ENCODE peak calls at places on chromosomes 3 and 15, in eight cellular contexts. B is GM20000, M is SW 1271, D is mesendoderm, R is hypothalamus, W is AG04450, K is GM12892, I is endothelial cell of umbilical vein. V is an unnamed sample.

GRCh38 chr3:114499986-114500385 is 206.2 kb downstream of the TIGIT start:
- DNase-seq in B (no peak), M (no peak), D (no peak), R (no peak), W (no peak), K (no peak), I (no peak), V (no peak)

GRCh38 chr3:41317718-41318117 is 118.4 kb downstream of the CTNNB1 start:
- DNase-seq in B (no peak), M (no peak), D (no peak), R (no peak), W (no peak), K (no peak), I (peak), V (no peak)

GRCh38 chr3:148681080-148681479 is 16.6 kb upstream of the AGTR1 start:
- DNase-seq in B (no peak), M (no peak), D (no peak), R (no peak), W (no peak), K (no peak), I (no peak), V (no peak)

GRCh38 chr3:130354430-130354829 is 9.0 kb downstream of the COL6A5 start:
- DNase-seq in B (no peak), M (no peak), D (peak), R (no peak), W (no peak), K (no peak), I (no peak), V (peak)

GRCh38 chr3:11642455-11643162 is 1.1 kb downstream of the VGLL4 start:
- DNase-seq in B (peak), M (peak), D (peak), R (peak), W (peak), K (peak), I (peak), V (peak)

GRCh38 chr3:161914703-161915102 is 418.1 kb downstream of the OTOL1 start:
- DNase-seq in B (no peak), M (no peak), D (peak), R (peak), W (peak), K (no peak), I (no peak), V (no peak)

GRCh38 chr3:46482632-46483311 is 15.0 kb upstream of the RTP3 start:
- DNase-seq in B (no peak), M (no peak), D (no peak), R (no peak), W (no peak), K (no peak), I (no peak), V (no peak)

GRCh38 chr15:52256930-52257733 is 38.5 kb downstream of the MYO5C start:
- DNase-seq in B (no peak), M (no peak), D (peak), R (no peak), W (no peak), K (no peak), I (no peak), V (no peak)

GRCh38 chr3:7517979-7518378 is 657.1 kb downstream of the GRM7 start:
- DNase-seq in B (no peak), M (no peak), D (no peak), R (no peak), W (no peak), K (no peak), I (no peak), V (no peak)

GRCh38 chr3:177810162-177810623 is 612.9 kb upstream of the TBL1XR1 start:
- DNase-seq in B (no peak), M (no peak), D (no peak), R (no peak), W (peak), K (no peak), I (peak), V (no peak)

GRCh38 chr15:101054991-101055390 is 135.8 kb downstream of the LRRK1 start:
- DNase-seq in B (no peak), M (no peak), D (no peak), R (no peak), W (no peak), K (no peak), I (no peak), V (no peak)

GRCh38 chr15:58454950-58455401 is 23.2 kb downstream of the LIPC start:
- DNase-seq in B (no peak), M (no peak), D (no peak), R (no peak), W (no peak), K (no peak), I (peak), V (no peak)

GRCh38 chr3:161042023-161042501 is 63.1 kb downstream of the B3GALNT1 start:
- DNase-seq in B (no peak), M (no peak), D (no peak), R (no peak), W (no peak), K (peak), I (peak), V (no peak)

GRCh38 chr15:96353931-96354730 is 23.6 kb downstream of the NR2F2 start:
- DNase-seq in B (no peak), M (no peak), D (peak), R (no peak), W (no peak), K (no peak), I (peak), V (no peak)

GRCh38 chr3:53261712-53262111 is 5.9 kb upstream of the TKT start:
- DNase-seq in B (no peak), M (no peak), D (no peak), R (no peak), W (no peak), K (no peak), I (no peak), V (no peak)

GRCh38 chr3:27253831-27254230 is 115.4 kb downstream of the NEK10 start:
- DNase-seq in B (peak), M (no peak), D (peak), R (no peak), W (no peak), K (no peak), I (peak), V (peak)

GRCh38 chr15:58521293-58521991 is 89.7 kb downstream of the LIPC start:
- DNase-seq in B (no peak), M (no peak), D (peak), R (peak), W (peak), K (no peak), I (peak), V (no peak)

GRCh38 chr3:140922634-140923033 is 19.0 kb upstream of the SLC25A36 start:
- DNase-seq in B (peak), M (no peak), D (peak), R (no peak), W (no peak), K (no peak), I (peak), V (peak)

GRCh38 chr15:89912145-89912673 is 543 bp downstream of the ARPIN start:
- DNase-seq in B (no peak), M (no peak), D (peak), R (no peak), W (no peak), K (no peak), I (peak), V (no peak)

V was measured in Karpas-422.